ENCODE peak calls at places on chromosomes 2 and 18, in eight cellular contexts. One of them, this sample, is unnamed.

GRCh38 chr18:5456577-5457466 is 87.0 kb downstream of the EPB41L3 start:
- DNase-seq in HTR-8/SVneo: peak
- DNase-seq in H1: peak
- DNase-seq in NAMALWA: peak
- DNase-seq in islet precursor cell: peak
- DNase-seq in NCI-H69: peak
- DNase-seq in heart left ventricle: no peak
- DNase-seq in NCI-H1092 treated with DMSO at 0.1 percent for 48 hours: no peak
- DNase-seq in this sample: no peak

GRCh38 chr2:108980076-108980475 is 8.9 kb downstream of the EDAR start:
- DNase-seq in NAMALWA: no peak
- DNase-seq in heart left ventricle: no peak
- DNase-seq in H1: no peak
- DNase-seq in NCI-H1092 treated with DMSO at 0.1 percent for 48 hours: no peak
- DNase-seq in islet precursor cell: no peak
- DNase-seq in NCI-H69: no peak
- DNase-seq in HTR-8/SVneo: no peak
- DNase-seq in this sample: no peak

GRCh38 chr2:186732843-186733242 is 39.0 kb downstream of the FAM171B start:
- DNase-seq in NCI-H1092 treated with DMSO at 0.1 percent for 48 hours: no peak
- DNase-seq in HTR-8/SVneo: no peak
- DNase-seq in NAMALWA: no peak
- DNase-seq in NCI-H69: no peak
- DNase-seq in H1: no peak
- DNase-seq in heart left ventricle: no peak
- DNase-seq in islet precursor cell: no peak
- DNase-seq in this sample: no peak

GRCh38 chr2:176445831-176446433 is 176.7 kb downstream of the MTX2 start:
- DNase-seq in islet precursor cell: no peak
- DNase-seq in NAMALWA: no peak
- DNase-seq in HTR-8/SVneo: no peak
- DNase-seq in heart left ventricle: no peak
- DNase-seq in H1: no peak
- DNase-seq in NCI-H1092 treated with DMSO at 0.1 percent for 48 hours: no peak
- DNase-seq in NCI-H69: peak
- DNase-seq in this sample: no peak

GRCh38 chr2:30936924-30937323 is 129.7 kb upstream of the CAPN13 start:
- DNase-seq in HTR-8/SVneo: no peak
- DNase-seq in islet precursor cell: no peak
- DNase-seq in heart left ventricle: no peak
- DNase-seq in NCI-H69: no peak
- DNase-seq in NAMALWA: no peak
- DNase-seq in H1: no peak
- DNase-seq in NCI-H1092 treated with DMSO at 0.1 percent for 48 hours: no peak
- DNase-seq in this sample: no peak

GRCh38 chr2:20012282-20013060 is at the start of gene MATN3:
- DNase-seq in NCI-H1092 treated with DMSO at 0.1 percent for 48 hours: no peak
- DNase-seq in NCI-H69: peak
- DNase-seq in NAMALWA: no peak
- DNase-seq in HTR-8/SVneo: peak
- DNase-seq in islet precursor cell: peak
- DNase-seq in heart left ventricle: peak
- DNase-seq in H1: peak
- DNase-seq in this sample: no peak

GRCh38 chr2:201270293-201271001 is 10.1 kb downstream of the CASP8 start:
- DNase-seq in NAMALWA: no peak
- DNase-seq in heart left ventricle: no peak
- DNase-seq in HTR-8/SVneo: no peak
- DNase-seq in NCI-H69: no peak
- DNase-seq in H1: no peak
- DNase-seq in islet precursor cell: no peak
- DNase-seq in NCI-H1092 treated with DMSO at 0.1 percent for 48 hours: no peak
- DNase-seq in this sample: no peak

GRCh38 chr18:43620936-43621335 is 343.6 kb upstream of the SYT4 start:
- DNase-seq in HTR-8/SVneo: no peak
- DNase-seq in heart left ventricle: no peak
- DNase-seq in NCI-H69: peak
- DNase-seq in NAMALWA: peak
- DNase-seq in H1: no peak
- DNase-seq in NCI-H1092 treated with DMSO at 0.1 percent for 48 hours: peak
- DNase-seq in islet precursor cell: no peak
- DNase-seq in this sample: no peak

GRCh38 chr2:175309799-175310198 is 128.3 kb upstream of the ATP5MC3 start:
- DNase-seq in NCI-H1092 treated with DMSO at 0.1 percent for 48 hours: peak
- DNase-seq in H1: peak
- DNase-seq in HTR-8/SVneo: peak
- DNase-seq in islet precursor cell: peak
- DNase-seq in NCI-H69: peak
- DNase-seq in NAMALWA: peak
- DNase-seq in heart left ventricle: no peak
- DNase-seq in this sample: no peak

GRCh38 chr2:217222511-217222910 is 362.6 kb upstream of the TNP1 start:
- DNase-seq in islet precursor cell: no peak
- DNase-seq in heart left ventricle: no peak
- DNase-seq in NCI-H1092 treated with DMSO at 0.1 percent for 48 hours: no peak
- DNase-seq in HTR-8/SVneo: no peak
- DNase-seq in NCI-H69: no peak
- DNase-seq in H1: no peak
- DNase-seq in NAMALWA: peak
- DNase-seq in this sample: no peak